ENCODE peak calls at places on chromosome 1, in ten cellular contexts. S is fibroblast of lung, D is tibial artery, W is nephron progenitor cell, M is astrocyte of the spinal cord, P is choroid plexus epithelial cell, F is stomach, Y is psoas muscle, B is K562, U is left lung. Z is an unnamed sample.

GRCh38 chr1:186208405-186209129 is 166.5 kb downstream of the TPR start:
- DNase-seq in U (no peak), S (peak), F (no peak), Y (no peak), D (no peak), P (peak), M (peak), B (no peak), W (no peak), Z (no peak)

GRCh38 chr1:115679141-115679611 is 37.4 kb downstream of the VANGL1 start:
- DNase-seq in F (no peak), S (peak), U (no peak), D (peak), B (no peak), W (no peak), M (peak), Y (peak), P (peak), Z (no peak)

GRCh38 chr1:222369991-222370910 is 177.7 kb downstream of the HHIPL2 start:
- DNase-seq in B (no peak), F (no peak), Y (no peak), M (peak), U (peak), P (peak), S (peak), D (no peak), W (no peak), Z (no peak)

GRCh38 chr1:201216395-201217085 is 25.9 kb downstream of the IGFN1 start:
- DNase-seq in U (peak), B (no peak), W (no peak), D (no peak), P (no peak), Y (no peak), S (no peak), F (no peak), M (no peak), Z (no peak)

GRCh38 chr1:76010802-76011201 is 63.7 kb upstream of the ST6GALNAC3 start:
- DNase-seq in M (no peak), S (no peak), P (no peak), D (no peak), B (no peak), W (no peak), F (no peak), U (no peak), Y (no peak), Z (no peak)

GRCh38 chr1:236530959-236531358 is 7.2 kb downstream of the LGALS8 start:
- DNase-seq in S (no peak), M (no peak), P (no peak), F (no peak), U (no peak), D (no peak), Y (no peak), W (no peak), B (no peak), Z (no peak)

GRCh38 chr1:72283204-72284083 is 1.1 kb upstream of the NEGR1 start:
- DNase-seq in S (peak), F (peak), D (peak), P (peak), W (peak), B (no peak), U (peak), Y (peak), M (peak), Z (peak)

GRCh38 chr1:234154320-234155251 is 218.7 kb upstream of the COA6 start:
- DNase-seq in S (peak), P (peak), F (no peak), W (peak), B (peak), D (no peak), M (peak), Y (no peak), U (no peak), Z (peak)

GRCh38 chr1:85361106-85361505 is 84.7 kb upstream of the BCL10 start:
- DNase-seq in W (no peak), M (peak), U (no peak), Y (no peak), D (no peak), B (no peak), P (peak), S (peak), F (no peak), Z (peak)

GRCh38 chr1:27416387-27417111 is 24.1 kb downstream of the GPR3 start:
- DNase-seq in B (peak), W (no peak), S (peak), U (no peak), F (no peak), M (peak), D (no peak), P (peak), Y (no peak), Z (peak)

GRCh38 chr1:13951793-13952751 is 252.1 kb downstream of the PRDM2 start:
- DNase-seq in U (no peak), S (no peak), Y (no peak), F (no peak), M (no peak), D (no peak), W (no peak), B (no peak), P (no peak), Z (no peak)

GRCh38 chr1:13948851-13949490 is 249.0 kb downstream of the PRDM2 start:
- DNase-seq in P (peak), Y (peak), M (no peak), S (no peak), W (no peak), B (no peak), U (no peak), F (no peak), D (peak), Z (no peak)

GRCh38 chr1:13949571-13949970 is 249.6 kb downstream of the PRDM2 start:
- DNase-seq in D (no peak), F (no peak), Y (no peak), W (no peak), P (no peak), U (no peak), S (no peak), M (no peak), B (no peak), Z (no peak)

GRCh38 chr1:13948396-13948795 is 248.4 kb downstream of the PRDM2 start:
- DNase-seq in D (no peak), U (no peak), Y (no peak), M (no peak), P (no peak), F (no peak), W (no peak), B (no peak), S (no peak), Z (no peak)

GRCh38 chr1:13950637-13951036 is 250.6 kb downstream of the PRDM2 start:
- DNase-seq in P (no peak), U (no peak), S (no peak), B (peak), F (no peak), Y (no peak), D (no peak), M (no peak), W (peak), Z (no peak)
- TF ChIP-seq CTCF in P (peak), U (no peak), S (no peak), B (peak), F (no peak), Y (no peak), D (no peak), M (no peak), W (peak), Z (no peak)

GRCh38 chr1:111983500-111983899 is 6.0 kb downstream of the KCND3 start:
- DNase-seq in B (no peak), U (no peak), W (no peak), M (no peak), S (no peak), F (no peak), Y (no peak), D (no peak), P (no peak), Z (no peak)
- TF ChIP-seq CTCF in B (no peak), U (no peak), W (no peak), M (no peak), S (no peak), F (no peak), Y (no peak), D (no peak), P (no peak), Z (no peak)

GRCh38 chr1:53725238-53725689 is 13.7 kb downstream of the GLIS1 start:
- DNase-seq in Y (no peak), S (peak), D (no peak), P (peak), M (peak), W (peak), U (no peak), F (no peak), B (peak), Z (no peak)
- TF ChIP-seq CTCF in Y (no peak), S (no peak), D (no peak), P (peak), M (peak), W (peak), U (no peak), F (no peak), B (peak), Z (no peak)

GRCh38 chr1:169699769-169700168 is 11.7 kb downstream of the SELL start:
- DNase-seq in S (no peak), Y (no peak), U (no peak), F (no peak), B (no peak), P (no peak), W (no peak), M (no peak), D (no peak), Z (no peak)
- TF ChIP-seq CTCF in S (no peak), Y (no peak), U (no peak), F (no peak), B (no peak), P (no peak), W (no peak), M (no peak), D (no peak), Z (no peak)

GRCh38 chr1:58434587-58434986 is 111.9 kb downstream of the OMA1 start:
- DNase-seq in P (no peak), S (no peak), F (no peak), W (no peak), Y (no peak), U (no peak), B (no peak), M (no peak), D (no peak), Z (no peak)

GRCh38 chr1:58430355-58431335 is 115.9 kb downstream of the OMA1 start:
- DNase-seq in F (no peak), B (no peak), D (no peak), P (no peak), S (peak), Y (no peak), M (no peak), U (no peak), W (no peak), Z (no peak)

GRCh38 chr1:58431847-58432246 is 114.7 kb downstream of the OMA1 start:
- DNase-seq in S (no peak), U (no peak), B (no peak), Y (no peak), D (no peak), P (no peak), F (no peak), W (no peak), M (no peak), Z (no peak)

GRCh38 chr1:58434181-58434580 is 112.3 kb downstream of the OMA1 start:
- DNase-seq in S (no peak), W (no peak), D (no peak), U (no peak), F (no peak), B (no peak), Y (no peak), M (no peak), P (no peak), Z (no peak)

DNA sequence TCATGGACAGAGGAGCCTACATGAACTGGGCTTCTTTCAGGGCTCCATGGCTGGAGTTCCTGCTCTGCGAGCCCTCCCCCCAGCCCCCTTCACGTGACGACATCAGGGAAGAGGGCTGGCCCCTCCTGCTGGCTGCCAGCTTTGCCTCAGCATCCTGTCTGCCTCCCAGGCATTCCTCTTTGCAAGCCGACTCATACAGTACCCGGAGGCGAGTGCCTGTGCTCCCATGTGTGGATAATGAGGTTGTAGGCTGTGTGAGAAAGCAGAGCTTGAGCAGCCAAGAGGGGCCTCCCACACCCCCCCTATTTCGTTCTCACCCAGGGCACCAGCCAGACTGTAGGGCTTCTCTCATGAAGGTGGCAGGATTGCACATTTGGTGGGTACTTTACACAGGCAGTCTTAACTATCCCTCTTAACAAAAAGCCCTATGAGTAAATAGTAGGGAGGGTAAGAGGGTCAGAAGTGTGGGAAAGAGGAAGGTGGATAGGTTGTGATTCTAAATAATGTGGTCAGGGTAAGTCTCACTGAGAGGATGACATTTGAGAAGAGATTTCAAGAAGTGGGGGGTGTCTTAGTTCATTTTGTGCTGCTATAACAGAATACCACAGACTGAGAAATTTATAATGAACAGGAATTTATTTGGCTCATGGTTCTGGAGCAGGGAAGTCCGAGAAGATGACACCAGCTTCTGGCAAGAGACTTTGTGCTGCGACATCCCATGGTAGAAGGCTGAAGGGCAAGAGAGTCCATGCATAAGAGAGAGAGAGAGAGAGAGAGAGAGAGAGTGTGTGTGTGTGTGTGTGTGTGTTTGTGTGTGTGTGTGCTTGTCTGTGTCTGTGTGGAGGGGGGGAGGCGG is 113.5 kb downstream of the OMA1 start:
- DNase-seq in P (peak), F (no peak), Y (no peak), S (peak), M (peak), B (no peak), W (peak), D (no peak), U (no peak), Z (no peak)
- TF ChIP-seq CTCF in P (peak), F (no peak), Y (no peak), S (no peak), M (no peak), B (no peak), W (no peak), D (no peak), U (no peak), Z (no peak)